ENCODE peak calls at places on chromosomes 16 and 17, in nine cellular contexts. F, V, U, Y, P, S, T, H and R are unnamed samples.
A peak's percentile ranks its signal among the peaks of the same experiment; 100 is the strongest.

GRCh38 chr17:10772425-10773380 is 31.2 kb downstream of the TMEM238L start:
- DNase-seq in F (no peak), V (no peak), U (no peak), Y (no peak), P (no peak), S (peak; percentile 24), T (peak; percentile 90), H (peak; percentile 27), R (no peak)

GRCh38 chr17:62760059-62760887 is 47.8 kb downstream of the MARCHF10 start:
- DNase-seq in F (peak; percentile 39), V (no peak), U (no peak), Y (no peak), P (no peak), S (no peak), T (no peak), H (no peak), R (peak; percentile 47)

GRCh38 chr17:2853111-2853721 is 57.0 kb downstream of the RAP1GAP2 start:
- DNase-seq in F (peak; percentile 34), V (peak; percentile 73), U (peak; percentile 73), Y (peak; percentile 38), P (no peak), S (peak; percentile 35), T (peak; percentile 68), H (no peak), R (peak; percentile 74)

GRCh38 chr16:53924311-53924860 is 220.4 kb downstream of the FTO start:
- DNase-seq in F (no peak), V (no peak), U (no peak), Y (no peak), P (no peak), S (no peak), T (no peak), H (no peak), R (no peak)

GRCh38 chr17:4810696-4811289 is 3.8 kb downstream of the PLD2 start:
- DNase-seq in F (no peak), V (no peak), U (no peak), Y (no peak), P (no peak), S (no peak), T (no peak), H (no peak), R (no peak)

GRCh38 chr16:19748389-19749110 is 30.5 kb downstream of the IQCK start:
- DNase-seq in F (peak; percentile 60), V (no peak), U (no peak), Y (no peak), P (no peak), S (no peak), T (no peak), H (no peak), R (no peak)

GRCh38 chr17:63480826-63481487 is 4.1 kb downstream of the ACE start:
- DNase-seq in F (no peak), V (no peak), U (no peak), Y (peak; percentile 97), P (no peak), S (peak; percentile 29), T (no peak), H (no peak), R (no peak)

GRCh38 chr16:7140899-7141298 is 191.7 kb upstream of the RBFOX1 start:
- DNase-seq in F (peak; percentile 36), V (no peak), U (no peak), Y (no peak), P (no peak), S (no peak), T (no peak), H (no peak), R (no peak)

GRCh38 chr17:38352245-38353083 is 820 bp downstream of the SOCS7 start:
- DNase-seq in F (no peak), V (peak; percentile 29), U (peak; percentile 77), Y (no peak), P (no peak), S (peak; percentile 41), T (peak; percentile 40), H (peak; percentile 23), R (no peak)

GRCh38 chr16:68113765-68114240 is 28.6 kb downstream of the NFATC3 start:
- DNase-seq in F (no peak), V (no peak), U (no peak), Y (no peak), P (no peak), S (no peak), T (no peak), H (no peak), R (no peak)